ENCODE peak calls at places on chromosomes 11 and 22, in ten cellular contexts. I, L, M, A, X, F, B, S, N and T are unnamed samples.

GRCh38 chr11:7688238-7688826 is 15.0 kb upstream of the CYB5R2 start:
- DNase-seq in I (no peak), L (no peak), M (peak), A (no peak), X (peak), F (no peak), B (peak), S (no peak), N (no peak), T (no peak)

GRCh38 chr11:118622376-118623290 is 15.2 kb downstream of the PHLDB1 start:
- DNase-seq in I (peak), L (no peak), M (peak), A (peak), X (peak), F (peak), B (peak), S (no peak), N (peak), T (no peak)

GRCh38 chr11:44752727-44753126 is 26.0 kb downstream of the TSPAN18 start:
- DNase-seq in I (no peak), L (no peak), M (no peak), A (no peak), X (no peak), F (no peak), B (no peak), S (no peak), N (no peak), T (no peak)

GRCh38 chr11:107704432-107704831 is 7.4 kb downstream of the SLN start:
- DNase-seq in I (no peak), L (no peak), M (peak), A (no peak), X (no peak), F (no peak), B (peak), S (no peak), N (no peak), T (no peak)

GRCh38 chr11:117930668-117931330 is 1.6 kb upstream of the TMPRSS13 start:
- DNase-seq in I (no peak), L (no peak), M (no peak), A (no peak), X (no peak), F (no peak), B (no peak), S (no peak), N (peak), T (no peak)

GRCh38 chr11:96254087-96254486 is 88.9 kb downstream of the MAML2 start:
- DNase-seq in I (no peak), L (no peak), M (no peak), A (no peak), X (no peak), F (peak), B (no peak), S (no peak), N (no peak), T (no peak)

GRCh38 chr11:71488086-71488967 is 35.3 kb downstream of the NADSYN1 start:
- DNase-seq in I (no peak), L (peak), M (peak), A (peak), X (no peak), F (peak), B (peak), S (peak), N (no peak), T (no peak)

GRCh38 chr11:111765320-111765983 is 737 bp downstream of the PPP2R1B start:
- DNase-seq in I (no peak), L (no peak), M (no peak), A (no peak), X (peak), F (peak), B (peak), S (no peak), N (no peak), T (no peak)

GRCh38 chr11:123357990-123358827 is 71.9 kb upstream of the GRAMD1B start:
- DNase-seq in I (no peak), L (peak), M (no peak), A (peak), X (no peak), F (no peak), B (peak), S (no peak), N (peak), T (peak)

DNA sequence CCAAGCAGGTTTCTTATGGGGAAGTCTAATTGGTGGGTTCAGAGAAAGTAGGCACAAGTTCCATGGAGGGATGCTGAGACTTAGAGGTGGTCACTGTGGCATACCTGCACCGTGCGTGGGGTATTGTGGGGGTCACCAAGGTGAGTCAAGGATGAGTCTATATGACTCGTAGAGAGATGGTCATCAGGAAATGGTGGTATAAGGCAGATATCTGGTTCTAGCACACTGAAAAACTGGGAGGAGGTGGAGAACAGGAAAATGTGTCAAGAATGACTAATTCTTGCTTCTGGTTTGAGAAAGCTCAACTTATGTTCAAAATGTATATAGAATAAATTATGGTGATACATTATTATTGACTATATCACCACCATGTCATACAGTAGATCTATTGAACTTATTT is 258.1 kb downstream of the RAB38 start:
- DNase-seq in I (no peak), L (no peak), M (no peak), A (no peak), X (no peak), F (no peak), B (peak), S (no peak), N (no peak), T (no peak)
- TF ChIP-seq CTCF in I (no peak), L (no peak), M (no peak), A (no peak), X (no peak), F (no peak), B (no peak), S (no peak), N (no peak), T (no peak)

DNA sequence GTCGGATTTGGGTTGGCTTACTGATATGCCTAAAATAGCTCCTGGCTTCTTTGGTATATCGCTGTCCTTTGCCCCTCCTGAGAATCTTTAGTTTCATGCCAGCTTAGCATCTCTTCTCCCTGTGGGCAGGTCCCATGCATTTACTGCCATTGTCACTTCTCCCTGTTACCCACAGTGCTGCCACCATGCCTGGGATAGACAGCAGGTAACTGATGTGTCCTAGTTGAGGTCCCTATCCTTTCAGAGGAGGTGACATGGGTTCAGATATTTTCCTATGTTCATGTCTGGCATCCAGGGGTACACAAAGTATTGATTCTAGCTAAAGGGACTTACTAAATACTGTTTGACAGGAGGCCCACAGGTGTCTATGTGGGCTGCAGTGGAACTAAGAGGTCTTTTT is 8.3 kb downstream of the TIMP3 start:
- DNase-seq in I (no peak), L (no peak), M (no peak), A (no peak), X (no peak), F (no peak), B (no peak), S (no peak), N (no peak), T (no peak)
- TF ChIP-seq CTCF in I (no peak), L (no peak), M (no peak), A (no peak), X (no peak), F (no peak), B (no peak), S (no peak), N (no peak), T (no peak)

GRCh38 chr11:24386551-24387404 is 110.1 kb upstream of the LUZP2 start:
- DNase-seq in I (no peak), L (no peak), M (peak), A (no peak), X (peak), F (no peak), B (peak), S (peak), N (no peak), T (no peak)
- TF ChIP-seq CTCF in I (peak), L (no peak), M (peak), A (peak), X (peak), F (peak), B (peak), S (peak), N (no peak), T (peak)

GRCh38 chr11:64225608-64226506 is at the start of the genes NUDT22 and TRPT1:
- DNase-seq in I (peak), L (peak), M (peak), A (peak), X (peak), F (peak), B (peak), S (peak), N (peak), T (peak)
- TF ChIP-seq CTCF in I (no peak), L (no peak), M (peak), A (no peak), X (peak), F (no peak), B (peak), S (peak), N (no peak), T (no peak)

DNA sequence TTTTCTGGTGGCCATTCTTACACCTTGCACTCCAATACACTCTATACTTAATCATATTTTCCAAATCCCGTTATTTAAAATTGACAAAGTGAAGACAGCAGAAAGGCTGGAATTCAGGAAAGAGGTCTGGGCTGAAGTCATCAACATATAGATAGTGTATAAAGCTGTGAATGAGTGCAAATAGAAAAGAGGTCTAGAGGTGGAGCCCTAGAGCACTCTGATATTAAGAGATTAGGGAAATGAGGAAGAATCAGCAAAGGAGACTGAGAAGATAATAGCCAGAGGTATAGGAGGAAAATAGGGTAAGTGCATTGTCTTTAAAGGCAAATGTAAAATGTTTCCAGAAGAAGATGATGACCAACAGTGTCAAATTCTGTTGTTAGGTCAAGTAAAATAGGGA is 7.9 kb downstream of the CTR9 start:
- DNase-seq in I (no peak), L (no peak), M (no peak), A (no peak), X (no peak), F (no peak), B (peak), S (no peak), N (no peak), T (no peak)
- TF ChIP-seq CTCF in I (no peak), L (no peak), M (peak), A (peak), X (no peak), F (no peak), B (peak), S (peak), N (no peak), T (no peak)

GRCh38 chr22:40922484-40923303 is 28.5 kb upstream of the RBX1 start:
- DNase-seq in I (no peak), L (no peak), M (peak), A (peak), X (peak), F (peak), B (peak), S (peak), N (no peak), T (no peak)
- TF ChIP-seq CTCF in I (peak), L (peak), M (peak), A (peak), X (peak), F (peak), B (peak), S (peak), N (peak), T (peak)

DNA sequence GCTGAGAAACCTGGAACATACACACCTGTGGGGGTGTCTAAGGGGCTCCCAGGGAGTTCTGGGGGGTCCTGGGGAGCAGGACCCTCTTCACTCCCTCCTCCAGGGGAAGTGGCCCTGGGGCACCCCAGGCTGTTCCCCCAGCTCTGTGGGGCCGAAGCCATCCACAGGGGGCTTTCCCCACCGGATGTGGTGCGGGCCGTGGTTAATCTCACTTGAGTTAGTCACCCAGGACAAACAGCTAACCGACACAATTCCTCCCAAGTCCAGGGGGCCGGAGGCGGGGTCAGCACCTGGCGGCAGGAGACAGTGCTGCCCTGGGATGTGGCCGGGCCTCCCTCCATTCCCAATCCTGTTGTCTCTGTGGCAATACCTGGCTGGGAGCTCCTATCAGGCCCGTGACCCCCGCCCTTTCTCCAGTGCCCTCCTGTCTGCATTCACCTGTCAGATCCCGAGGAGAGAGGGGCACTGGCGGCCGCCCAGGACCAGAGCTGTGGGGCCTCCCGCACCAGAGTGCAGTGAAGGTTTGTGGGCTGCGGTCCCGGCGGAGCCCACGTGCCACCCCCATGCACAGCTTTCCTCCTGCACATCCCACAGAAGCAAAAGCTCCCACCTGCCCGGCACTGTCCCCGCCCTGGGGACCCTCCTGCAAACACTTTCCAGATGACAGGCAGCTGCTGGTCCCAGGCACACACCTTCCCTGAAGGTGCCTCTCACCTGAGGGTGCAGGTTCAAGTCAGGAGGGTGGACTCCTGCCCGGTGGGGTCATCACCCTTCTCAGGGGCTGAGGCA is 5.2 kb upstream of the MUC5AC start:
- DNase-seq in I (peak), L (no peak), M (no peak), A (no peak), X (peak), F (no peak), B (peak), S (peak), N (peak), T (no peak)
- TF ChIP-seq CTCF in I (no peak), L (no peak), M (peak), A (no peak), X (no peak), F (no peak), B (no peak), S (peak), N (no peak), T (no peak)

GRCh38 chr11:126362879-126363655 is 7.6 kb downstream of the ST3GAL4 start:
- DNase-seq in I (peak), L (peak), M (no peak), A (no peak), X (no peak), F (no peak), B (no peak), S (no peak), N (peak), T (no peak)
- TF ChIP-seq CTCF in I (no peak), L (no peak), M (no peak), A (no peak), X (no peak), F (no peak), B (no peak), S (no peak), N (no peak), T (no peak)